ENCODE peak calls at places on chromosomes 3 and 15, in seven cellular contexts. One of them, this sample, is unnamed.

GRCh38 chr3:72977060-72977459 is 19.6 kb upstream of the PPP4R2 start:
- DNase-seq in breast epithelium: no peak
- DNase-seq in adrenal gland: no peak
- DNase-seq in transverse colon: no peak
- DNase-seq in uterus: no peak
- DNase-seq in Peyer's patch: no peak
- DNase-seq in lower leg skin: no peak
- DNase-seq in this sample: no peak

GRCh38 chr3:40340541-40341170 is 31.1 kb downstream of the EIF1B start:
- DNase-seq in breast epithelium: no peak
- DNase-seq in adrenal gland: no peak
- DNase-seq in transverse colon: no peak
- DNase-seq in uterus: no peak
- DNase-seq in Peyer's patch: no peak
- DNase-seq in lower leg skin: no peak
- DNase-seq in this sample: no peak

GRCh38 chr15:65906396-65906795 is 37.1 kb downstream of the RAB11A start:
- DNase-seq in breast epithelium: no peak
- DNase-seq in adrenal gland: peak
- DNase-seq in transverse colon: no peak
- DNase-seq in uterus: no peak
- DNase-seq in Peyer's patch: no peak
- DNase-seq in lower leg skin: no peak
- DNase-seq in this sample: no peak

GRCh38 chr3:38482951-38483350 is 13.2 kb upstream of the EXOG start:
- DNase-seq in breast epithelium: no peak
- DNase-seq in adrenal gland: no peak
- DNase-seq in transverse colon: no peak
- DNase-seq in uterus: no peak
- DNase-seq in Peyer's patch: no peak
- DNase-seq in lower leg skin: no peak
- DNase-seq in this sample: no peak

GRCh38 chr15:85274315-85275050 is 105.9 kb upstream of the AKAP13 start:
- DNase-seq in breast epithelium: no peak
- DNase-seq in adrenal gland: no peak
- DNase-seq in transverse colon: no peak
- DNase-seq in uterus: no peak
- DNase-seq in Peyer's patch: no peak
- DNase-seq in lower leg skin: no peak
- DNase-seq in this sample: no peak

GRCh38 chr15:48722764-48723661 is 77.5 kb upstream of the FBN1 start:
- DNase-seq in breast epithelium: no peak
- DNase-seq in adrenal gland: no peak
- DNase-seq in transverse colon: no peak
- DNase-seq in uterus: no peak
- DNase-seq in Peyer's patch: no peak
- DNase-seq in lower leg skin: no peak
- DNase-seq in this sample: peak

GRCh38 chr3:193347507-193348501 is 30.7 kb downstream of the ATP13A5 start:
- DNase-seq in breast epithelium: no peak
- DNase-seq in adrenal gland: no peak
- DNase-seq in transverse colon: no peak
- DNase-seq in uterus: no peak
- DNase-seq in Peyer's patch: no peak
- DNase-seq in lower leg skin: no peak
- DNase-seq in this sample: no peak

GRCh38 chr3:179421500-179421899 is 29.8 kb downstream of the GNB4 start:
- DNase-seq in breast epithelium: no peak
- DNase-seq in adrenal gland: no peak
- DNase-seq in transverse colon: no peak
- DNase-seq in uterus: no peak
- DNase-seq in Peyer's patch: no peak
- DNase-seq in lower leg skin: no peak
- DNase-seq in this sample: no peak

GRCh38 chr3:23884481-23884880 is 32.3 kb downstream of the NKIRAS1 start:
- DNase-seq in breast epithelium: no peak
- DNase-seq in adrenal gland: no peak
- DNase-seq in transverse colon: no peak
- DNase-seq in uterus: no peak
- DNase-seq in Peyer's patch: no peak
- DNase-seq in lower leg skin: no peak
- DNase-seq in this sample: no peak

GRCh38 chr3:146390967-146391366 is 78.4 kb downstream of the PLSCR2 start:
- DNase-seq in breast epithelium: no peak
- DNase-seq in adrenal gland: no peak
- DNase-seq in transverse colon: no peak
- DNase-seq in uterus: peak
- DNase-seq in Peyer's patch: no peak
- DNase-seq in lower leg skin: no peak
- DNase-seq in this sample: no peak

GRCh38 chr15:70976856-70977255 is 84.2 kb downstream of the LRRC49 start:
- DNase-seq in breast epithelium: no peak
- DNase-seq in adrenal gland: no peak
- DNase-seq in transverse colon: no peak
- DNase-seq in uterus: no peak
- DNase-seq in Peyer's patch: no peak
- DNase-seq in lower leg skin: no peak
- DNase-seq in this sample: no peak

GRCh38 chr15:95141486-95141885 is 910.1 kb downstream of the MCTP2 start:
- DNase-seq in breast epithelium: no peak
- DNase-seq in adrenal gland: no peak
- DNase-seq in transverse colon: no peak
- DNase-seq in uterus: no peak
- DNase-seq in Peyer's patch: no peak
- DNase-seq in lower leg skin: no peak
- DNase-seq in this sample: no peak

GRCh38 chr3:141561426-141562034 is 74.7 kb downstream of the RASA2 start:
- DNase-seq in breast epithelium: no peak
- DNase-seq in adrenal gland: no peak
- DNase-seq in transverse colon: peak
- DNase-seq in uterus: peak
- DNase-seq in Peyer's patch: peak
- DNase-seq in lower leg skin: no peak
- DNase-seq in this sample: no peak

GRCh38 chr15:78828930-78829329 is 17.7 kb upstream of the ADAMTS7 start:
- DNase-seq in breast epithelium: no peak
- DNase-seq in adrenal gland: no peak
- DNase-seq in transverse colon: no peak
- DNase-seq in uterus: no peak
- DNase-seq in Peyer's patch: no peak
- DNase-seq in lower leg skin: no peak
- DNase-seq in this sample: no peak

GRCh38 chr15:68585574-68586273 is 6.9 kb downstream of the CORO2B start:
- DNase-seq in breast epithelium: no peak
- DNase-seq in adrenal gland: no peak
- DNase-seq in transverse colon: no peak
- DNase-seq in uterus: no peak
- DNase-seq in Peyer's patch: no peak
- DNase-seq in lower leg skin: no peak
- DNase-seq in this sample: no peak

GRCh38 chr3:134366221-134366927 is 7.9 kb downstream of the AMOTL2 start:
- DNase-seq in breast epithelium: peak
- DNase-seq in adrenal gland: peak
- DNase-seq in transverse colon: no peak
- DNase-seq in uterus: no peak
- DNase-seq in Peyer's patch: no peak
- DNase-seq in lower leg skin: peak
- DNase-seq in this sample: no peak

GRCh38 chr3:65473746-65474145 is 565.0 kb downstream of the MAGI1 start:
- DNase-seq in breast epithelium: no peak
- DNase-seq in adrenal gland: no peak
- DNase-seq in transverse colon: no peak
- DNase-seq in uterus: no peak
- DNase-seq in Peyer's patch: no peak
- DNase-seq in lower leg skin: no peak
- DNase-seq in this sample: peak

GRCh38 chr15:24039683-24040082 is 352.6 kb upstream of the NDN start:
- DNase-seq in breast epithelium: no peak
- DNase-seq in adrenal gland: no peak
- DNase-seq in transverse colon: no peak
- DNase-seq in uterus: no peak
- DNase-seq in Peyer's patch: no peak
- DNase-seq in lower leg skin: no peak
- DNase-seq in this sample: no peak

GRCh38 chr3:4797201-4797600 is 182.0 kb upstream of the BHLHE40 start:
- DNase-seq in breast epithelium: no peak
- DNase-seq in adrenal gland: no peak
- DNase-seq in transverse colon: no peak
- DNase-seq in uterus: no peak
- DNase-seq in Peyer's patch: no peak
- DNase-seq in lower leg skin: no peak
- DNase-seq in this sample: no peak

GRCh38 chr3:140505256-140505655 is 172.6 kb upstream of the TRIM42 start:
- DNase-seq in breast epithelium: no peak
- DNase-seq in adrenal gland: no peak
- DNase-seq in transverse colon: no peak
- DNase-seq in uterus: no peak
- DNase-seq in Peyer's patch: no peak
- DNase-seq in lower leg skin: no peak
- DNase-seq in this sample: no peak

GRCh38 chr15:72866086-72866646 is 82.6 kb upstream of the ADPGK start:
- DNase-seq in breast epithelium: no peak
- DNase-seq in adrenal gland: no peak
- DNase-seq in transverse colon: no peak
- DNase-seq in uterus: no peak
- DNase-seq in Peyer's patch: no peak
- DNase-seq in lower leg skin: no peak
- DNase-seq in this sample: no peak

GRCh38 chr3:16842710-16843270 is 42.0 kb upstream of the PLCL2 start:
- DNase-seq in breast epithelium: no peak
- DNase-seq in adrenal gland: no peak
- DNase-seq in transverse colon: no peak
- DNase-seq in uterus: no peak
- DNase-seq in Peyer's patch: no peak
- DNase-seq in lower leg skin: no peak
- DNase-seq in this sample: no peak

GRCh38 chr3:11535207-11535960 is 108.3 kb downstream of the VGLL4 start:
- DNase-seq in breast epithelium: no peak
- DNase-seq in adrenal gland: no peak
- DNase-seq in transverse colon: no peak
- DNase-seq in uterus: no peak
- DNase-seq in Peyer's patch: no peak
- DNase-seq in lower leg skin: peak
- DNase-seq in this sample: no peak

GRCh38 chr3:175713263-175713662 is 854.1 kb downstream of the NAALADL2 start:
- DNase-seq in breast epithelium: no peak
- DNase-seq in adrenal gland: no peak
- DNase-seq in transverse colon: no peak
- DNase-seq in uterus: no peak
- DNase-seq in Peyer's patch: no peak
- DNase-seq in lower leg skin: no peak
- DNase-seq in this sample: no peak
- TF ChIP-seq POLR2A in breast epithelium: no peak
- TF ChIP-seq POLR2A in adrenal gland: no peak
- TF ChIP-seq POLR2A in transverse colon: no peak
- TF ChIP-seq POLR2A in uterus: no peak
- TF ChIP-seq POLR2A in Peyer's patch: no peak
- TF ChIP-seq POLR2A in lower leg skin: no peak
- TF ChIP-seq POLR2A in this sample: no peak

GRCh38 chr3:128480717-128481437 is 12.1 kb downstream of the GATA2 start:
- DNase-seq in breast epithelium: no peak
- DNase-seq in adrenal gland: no peak
- DNase-seq in transverse colon: no peak
- DNase-seq in uterus: peak
- DNase-seq in Peyer's patch: no peak
- DNase-seq in lower leg skin: no peak
- DNase-seq in this sample: no peak
- TF ChIP-seq POLR2A in breast epithelium: no peak
- TF ChIP-seq POLR2A in adrenal gland: no peak
- TF ChIP-seq POLR2A in transverse colon: no peak
- TF ChIP-seq POLR2A in uterus: no peak
- TF ChIP-seq POLR2A in Peyer's patch: no peak
- TF ChIP-seq POLR2A in lower leg skin: no peak
- TF ChIP-seq POLR2A in this sample: no peak

GRCh38 chr3:187265461-187265955 is 26.0 kb downstream of the MASP1 start:
- DNase-seq in breast epithelium: no peak
- DNase-seq in adrenal gland: no peak
- DNase-seq in transverse colon: no peak
- DNase-seq in uterus: no peak
- DNase-seq in Peyer's patch: no peak
- DNase-seq in lower leg skin: no peak
- DNase-seq in this sample: no peak

GRCh38 chr3:187263270-187263669 is 28.3 kb downstream of the MASP1 start:
- DNase-seq in breast epithelium: no peak
- DNase-seq in adrenal gland: no peak
- DNase-seq in transverse colon: no peak
- DNase-seq in uterus: no peak
- DNase-seq in Peyer's patch: no peak
- DNase-seq in lower leg skin: no peak
- DNase-seq in this sample: no peak

GRCh38 chr3:187262360-187262759 is 29.2 kb downstream of the MASP1 start:
- DNase-seq in breast epithelium: no peak
- DNase-seq in adrenal gland: no peak
- DNase-seq in transverse colon: no peak
- DNase-seq in uterus: no peak
- DNase-seq in Peyer's patch: no peak
- DNase-seq in lower leg skin: no peak
- DNase-seq in this sample: no peak

GRCh38 chr3:187264946-187265345 is 26.6 kb downstream of the MASP1 start:
- DNase-seq in breast epithelium: no peak
- DNase-seq in adrenal gland: no peak
- DNase-seq in transverse colon: no peak
- DNase-seq in uterus: no peak
- DNase-seq in Peyer's patch: no peak
- DNase-seq in lower leg skin: no peak
- DNase-seq in this sample: no peak

GRCh38 chr3:187264051-187264450 is 27.5 kb downstream of the MASP1 start:
- DNase-seq in breast epithelium: no peak
- DNase-seq in adrenal gland: no peak
- DNase-seq in transverse colon: no peak
- DNase-seq in uterus: no peak
- DNase-seq in Peyer's patch: no peak
- DNase-seq in lower leg skin: no peak
- DNase-seq in this sample: no peak
- TF ChIP-seq POLR2A in breast epithelium: no peak
- TF ChIP-seq POLR2A in adrenal gland: no peak
- TF ChIP-seq POLR2A in transverse colon: no peak
- TF ChIP-seq POLR2A in uterus: no peak
- TF ChIP-seq POLR2A in Peyer's patch: no peak
- TF ChIP-seq POLR2A in lower leg skin: no peak
- TF ChIP-seq POLR2A in this sample: no peak

DNA sequence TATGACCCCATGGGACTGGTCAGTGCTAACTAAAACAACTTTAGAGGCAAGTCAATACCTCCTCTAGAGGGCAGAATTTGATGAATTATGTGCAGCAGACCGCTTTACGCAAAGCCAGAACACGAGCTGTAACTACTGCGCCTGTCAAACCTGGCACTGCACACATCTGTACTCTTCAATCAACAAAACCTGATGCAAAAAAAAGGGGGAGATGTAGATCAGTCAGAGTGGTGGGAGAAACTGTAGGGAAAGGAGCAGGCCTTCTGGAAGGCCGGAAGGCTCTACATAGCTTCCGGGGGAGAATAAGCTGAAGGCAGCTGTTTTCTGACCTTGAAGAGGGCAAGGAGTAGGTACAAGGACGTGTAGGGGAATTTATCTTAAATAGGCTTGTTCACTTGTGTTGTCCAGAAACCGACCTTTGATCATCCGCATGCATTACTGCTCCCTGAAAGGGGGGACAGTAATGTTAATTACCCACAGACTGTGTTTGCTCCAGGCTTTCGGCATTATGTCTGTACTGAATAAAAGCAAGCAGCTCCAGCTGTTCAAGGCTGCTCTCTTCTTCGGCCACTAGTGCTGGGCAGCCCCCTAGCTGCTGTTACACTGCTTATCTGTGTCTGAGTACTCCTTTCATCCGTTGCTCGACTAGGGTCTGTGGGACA is 41.0 kb downstream of the GPR160 start:
- DNase-seq in breast epithelium: no peak
- DNase-seq in adrenal gland: no peak
- DNase-seq in transverse colon: no peak
- DNase-seq in uterus: no peak
- DNase-seq in Peyer's patch: no peak
- DNase-seq in lower leg skin: no peak
- DNase-seq in this sample: no peak
- TF ChIP-seq POLR2A in breast epithelium: no peak
- TF ChIP-seq POLR2A in adrenal gland: no peak
- TF ChIP-seq POLR2A in transverse colon: no peak
- TF ChIP-seq POLR2A in uterus: no peak
- TF ChIP-seq POLR2A in Peyer's patch: no peak
- TF ChIP-seq POLR2A in lower leg skin: no peak
- TF ChIP-seq POLR2A in this sample: no peak